ENCODE peak calls at places on chromosomes 12 and 14, in five cellular contexts. J, G, R, C and Z are unnamed samples.

GRCh38 chr14:91744068-91744480 is 12.2 kb upstream of the CATSPERB start:
- DNase-seq in J (no peak), G (no peak), R (no peak), C (no peak), Z (no peak)

GRCh38 chr14:89861630-89862029 is 92.9 kb downstream of the EFCAB11 start:
- DNase-seq in J (no peak), G (no peak), R (no peak), C (no peak), Z (no peak)

GRCh38 chr12:56244494-56244893 is 13.7 kb downstream of the ANKRD52 start:
- DNase-seq in J (no peak), G (no peak), R (no peak), C (no peak), Z (no peak)

GRCh38 chr12:44603701-44604100 is 272.4 kb downstream of the NELL2 start:
- DNase-seq in J (no peak), G (peak), R (no peak), C (no peak), Z (no peak)

GRCh38 chr14:102015771-102016170 is 51.4 kb downstream of the DYNC1H1 start:
- DNase-seq in J (no peak), G (no peak), R (no peak), C (no peak), Z (no peak)

GRCh38 chr14:77623201-77623600 is 6.8 kb upstream of the SPTLC2 start:
- DNase-seq in J (no peak), G (no peak), R (no peak), C (no peak), Z (no peak)

GRCh38 chr14:73829526-73830431 is 21.9 kb upstream of the PTGR2 start:
- DNase-seq in J (no peak), G (no peak), R (peak), C (peak), Z (no peak)

GRCh38 chr14:20440882-20441281 is 4.9 kb upstream of the KLHL33 start:
- DNase-seq in J (no peak), G (no peak), R (no peak), C (no peak), Z (no peak)

GRCh38 chr12:5480953-5481300 is 49.0 kb downstream of the NTF3 start:
- DNase-seq in J (no peak), G (peak), R (no peak), C (no peak), Z (no peak)

GRCh38 chr12:83664650-83665049 is 977.9 kb downstream of the TMTC2 start:
- DNase-seq in J (no peak), G (peak), R (no peak), C (no peak), Z (no peak)

GRCh38 chr12:122793685-122794106 is 19.3 kb downstream of the CCDC62 start:
- DNase-seq in J (no peak), G (peak), R (no peak), C (peak), Z (no peak)

GRCh38 chr12:110739488-110739887 is 3.2 kb downstream of the PPP1CC start:
- DNase-seq in J (no peak), G (no peak), R (no peak), C (no peak), Z (no peak)

GRCh38 chr12:122403115-122403770 is 19.2 kb downstream of the CLIP1 start:
- DNase-seq in J (no peak), G (no peak), R (no peak), C (no peak), Z (no peak)

GRCh38 chr12:53696655-53697321 is 20.9 kb upstream of the ATP5MC2 start:
- DNase-seq in J (no peak), G (no peak), R (no peak), C (no peak), Z (no peak)

GRCh38 chr14:88562831-88563686 is at the start of gene ZC3H14:
- DNase-seq in J (peak), G (peak), R (peak), C (peak), Z (peak)

GRCh38 chr12:57614178-57614947 is 3.1 kb downstream of the ARHGEF25 start:
- DNase-seq in J (no peak), G (peak), R (no peak), C (peak), Z (peak)

GRCh38 chr14:31339743-31340142 is 80.6 kb downstream of the HEATR5A start:
- DNase-seq in J (no peak), G (no peak), R (no peak), C (no peak), Z (no peak)

GRCh38 chr14:25050494-25051170 is 685 bp upstream of the STXBP6 start:
- DNase-seq in J (no peak), G (peak), R (no peak), C (peak), Z (no peak)
- H3K4me3 ChIP-seq in J (peak), G (peak), R (peak), C (peak), Z (peak)

DNA sequence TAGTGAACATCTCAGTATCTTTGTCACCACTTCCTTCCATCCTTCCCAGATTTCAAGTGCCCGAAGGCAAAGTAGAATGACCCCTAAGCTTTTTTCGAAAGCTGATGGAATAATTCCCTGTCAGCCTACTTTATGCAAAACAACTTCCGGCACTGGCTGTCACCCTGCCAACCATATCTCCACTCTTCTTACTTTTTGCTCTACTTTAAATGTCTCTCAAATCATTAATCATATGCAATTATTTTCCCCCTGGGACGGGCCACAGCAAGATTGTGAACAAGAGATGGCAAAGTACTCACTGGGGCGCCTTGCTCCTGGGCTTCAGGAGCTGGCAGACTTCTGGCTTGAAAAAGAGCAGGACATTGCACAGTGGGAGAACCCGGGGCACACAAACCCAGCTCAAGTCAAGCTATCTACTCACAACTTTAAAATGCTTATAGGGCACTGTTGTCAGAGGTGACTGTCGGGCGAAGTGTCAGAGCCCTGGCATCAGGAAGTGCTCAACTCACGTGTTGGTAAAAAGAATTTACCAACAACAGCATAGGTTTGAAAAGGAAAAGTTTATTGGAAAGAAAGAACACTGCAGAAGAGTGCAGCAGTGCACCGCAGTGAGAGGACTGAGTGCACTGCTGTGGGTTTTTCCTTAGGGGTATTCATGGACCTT is 373.4 kb downstream of the PAWR start:
- DNase-seq in J (no peak), G (no peak), R (no peak), C (no peak), Z (no peak)
- H3K4me3 ChIP-seq in J (no peak), G (no peak), R (no peak), C (no peak), Z (no peak)

DNA sequence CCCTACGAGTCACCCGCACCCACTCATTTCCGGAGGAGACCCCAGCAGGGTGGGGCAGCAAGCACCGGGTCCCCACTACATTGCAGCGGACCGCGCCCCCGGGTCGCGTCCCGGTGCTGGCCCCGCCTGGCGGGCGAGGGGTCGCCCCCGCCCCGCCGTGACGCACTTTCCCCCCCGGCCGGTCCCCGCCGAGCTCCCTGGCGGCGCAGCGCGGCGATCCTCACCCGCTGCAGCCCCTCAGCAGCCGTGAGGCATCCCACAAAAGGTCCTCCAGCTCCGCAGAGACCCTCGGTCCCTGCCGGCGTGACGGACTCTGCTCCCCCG is 106.0 kb downstream of the PRICKLE1 start:
- DNase-seq in J (no peak), G (no peak), R (no peak), C (no peak), Z (no peak)
- H3K4me3 ChIP-seq in J (peak), G (peak), R (peak), C (peak), Z (peak)

GRCh38 chr14:45140661-45141187 is 5.0 kb downstream of the FANCM start:
- DNase-seq in J (no peak), G (no peak), R (no peak), C (no peak), Z (no peak)

GRCh38 chr14:45135659-45136314 is at the start of gene FANCM:
- DNase-seq in J (peak), G (peak), R (peak), C (peak), Z (peak)

GRCh38 chr14:45134051-45134958 is at the start of gene FKBP3:
- DNase-seq in J (peak), G (peak), R (peak), C (peak), Z (peak)

GRCh38 chr14:45133683-45134050 is 614 bp downstream of the FKBP3 start:
- DNase-seq in J (no peak), G (no peak), R (no peak), C (no peak), Z (no peak)

GRCh38 chr14:45135181-45135580 is 549 bp upstream of the FANCM start:
- DNase-seq in J (no peak), G (peak), R (no peak), C (peak), Z (no peak)
- H3K4me3 ChIP-seq in J (peak), G (peak), R (peak), C (peak), Z (peak)